ENCODE peak calls at places on chromosomes 7 and 10, in five cellular contexts. O is suprapubic skin, T is GM23248, D is A673, J is thoracic aorta. M is an unnamed sample. For H3K9me3, the result is how much of the 10 kb centered on the place peaks cover.

GRCh38 chr10:71390435-71390820 is 6.3 kb upstream of the CDH23 start:
- DNase-seq in O (no peak), T (no peak), D (no peak), J (no peak), M (no peak)

GRCh38 chr7:139635521-139636240 is 112.2 kb downstream of the CLEC2L start:
- DNase-seq in D (no peak), T (no peak), O (no peak), J (no peak), M (no peak)

GRCh38 chr10:133260895-133261725 is 15.6 kb downstream of the ADAM8 start:
- DNase-seq in D (peak), J (no peak), T (peak), O (peak), M (peak)

GRCh38 chr7:105473163-105473562 is 48.9 kb downstream of the PUS7 start:
- DNase-seq in D (peak), T (peak), J (no peak), O (no peak), M (no peak)

GRCh38 chr7:135620980-135621850 is 41.1 kb upstream of the STMP1 start:
- DNase-seq in O (no peak), T (peak), D (peak), J (peak), M (peak)

GRCh38 chr10:118753331-118753730 is 1.4 kb downstream of the CACUL1 start:
- DNase-seq in J (no peak), O (no peak), T (peak), D (no peak), M (no peak)

GRCh38 chr7:140610204-140611165 is 30.1 kb downstream of the DENND2A start:
- DNase-seq in D (no peak), T (peak), O (no peak), J (no peak), M (no peak)

GRCh38 chr10:118698421-118698820 is 56.3 kb downstream of the CACUL1 start:
- DNase-seq in O (no peak), D (peak), J (no peak), T (peak), M (no peak)

GRCh38 chr7:6107924-6108323 is 76.7 kb downstream of the ANKRD61 start:
- DNase-seq in D (no peak), J (no peak), O (peak), T (no peak), M (no peak)

GRCh38 chr7:26624431-26624830 is 240.0 kb downstream of the SKAP2 start:
- DNase-seq in O (no peak), J (no peak), D (no peak), T (no peak), M (no peak)

GRCh38 chr7:50292165-50292757 is 12.3 kb upstream of the IKZF1 start:
- DNase-seq in T (no peak), O (no peak), J (no peak), D (no peak), M (no peak)

GRCh38 chr10:59745163-59745650 is 8.0 kb downstream of the MRLN start:
- DNase-seq in O (no peak), J (no peak), D (no peak), T (no peak), M (no peak)

GRCh38 chr10:132942740-132943554 is 577 bp upstream of the CFAP46 start:
- DNase-seq in J (no peak), O (no peak), D (no peak), T (peak), M (no peak)

GRCh38 chr10:108545921-108546320 is 1377.4 kb downstream of the XPNPEP1 start:
- DNase-seq in J (no peak), T (no peak), O (no peak), D (no peak), M (no peak)

GRCh38 chr10:125707852-125708468 is 11.5 kb upstream of the EDRF1 start:
- DNase-seq in T (peak), D (no peak), O (no peak), J (no peak), M (no peak)

GRCh38 chr7:102064361-102065025 is 222.2 kb upstream of the SH2B2 start:
- DNase-seq in D (no peak), O (no peak), T (peak), J (no peak), M (peak)

GRCh38 chr10:126407831-126408230 is 19.6 kb upstream of the ADAM12 start:
- DNase-seq in D (no peak), T (peak), O (no peak), J (no peak), M (no peak)

GRCh38 chr7:132328760-132329159 is 247.5 kb downstream of the PLXNA4 start:
- DNase-seq in O (no peak), T (no peak), D (no peak), J (no peak), M (no peak)

GRCh38 chr10:131961047-131961776 is 20.5 kb downstream of the BNIP3 start:
- DNase-seq in O (no peak), D (no peak), T (no peak), J (no peak), M (no peak)

GRCh38 chr10:68572151-68572550 is 12.0 kb downstream of the TET1 start:
- DNase-seq in J (no peak), O (no peak), D (no peak), T (no peak), M (no peak)

GRCh38 chr10:18097524-18097923 is 42.7 kb upstream of the CACNB2 start:
- DNase-seq in T (peak), D (no peak), O (no peak), J (no peak), M (no peak)

GRCh38 chr7:142482899-142483658 is 225.2 kb upstream of the PRSS58 start:
- DNase-seq in D (peak), T (peak), J (no peak), O (no peak), M (no peak)

GRCh38 chr7:154484406-154484805 is 432.2 kb downstream of the DPP6 start:
- DNase-seq in T (no peak), J (no peak), O (no peak), D (no peak), M (no peak)

GRCh38 chr7:44729949-44730590 is 18.6 kb upstream of the ZMIZ2 start:
- DNase-seq in J (no peak), D (no peak), O (no peak), T (no peak), M (no peak)

GRCh38 chr10:5073659-5074058 is 20.6 kb upstream of the AKR1C3 start:
- DNase-seq in J (no peak), T (no peak), D (no peak), O (no peak), M (no peak)

GRCh38 chr10:101611506-101611905 is 23.4 kb downstream of the DPCD start:
- DNase-seq in T (peak), J (no peak), D (peak), O (no peak), M (no peak)

GRCh38 chr10:92880233-92880861 is 32.0 kb downstream of the EXOC6 start:
- DNase-seq in T (peak), D (peak), J (no peak), O (no peak), M (no peak)

GRCh38 chr7:158560386-158560785 is 27.2 kb downstream of the PTPRN2 start:
- DNase-seq in O (no peak), T (no peak), D (no peak), J (no peak), M (no peak)
- H3K9me3 ChIP-seq in O (under half), T (under half), D (under half), J (under half), M (under half)

DNA sequence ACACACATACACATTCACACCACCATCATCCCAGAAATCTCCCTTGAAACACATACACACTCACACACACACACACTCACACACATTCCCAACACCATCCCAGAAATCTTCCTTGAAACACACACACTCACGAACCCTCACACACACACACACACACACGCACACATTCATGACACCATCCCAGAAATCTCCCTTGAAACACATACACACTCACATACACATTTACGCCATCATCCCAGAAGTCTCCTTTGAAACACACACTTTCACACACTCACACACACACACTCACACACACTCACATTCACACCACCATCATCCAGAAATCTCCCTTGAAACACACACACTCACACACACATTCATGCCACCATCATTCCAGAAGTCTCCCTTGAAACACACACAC is 360 bp upstream of the OPN4 start:
- DNase-seq in O (no peak), D (no peak), T (no peak), J (no peak), M (no peak)
- H3K9me3 ChIP-seq in O (under half), D (under half), T (under half), J (under half), M (under half)

DNA sequence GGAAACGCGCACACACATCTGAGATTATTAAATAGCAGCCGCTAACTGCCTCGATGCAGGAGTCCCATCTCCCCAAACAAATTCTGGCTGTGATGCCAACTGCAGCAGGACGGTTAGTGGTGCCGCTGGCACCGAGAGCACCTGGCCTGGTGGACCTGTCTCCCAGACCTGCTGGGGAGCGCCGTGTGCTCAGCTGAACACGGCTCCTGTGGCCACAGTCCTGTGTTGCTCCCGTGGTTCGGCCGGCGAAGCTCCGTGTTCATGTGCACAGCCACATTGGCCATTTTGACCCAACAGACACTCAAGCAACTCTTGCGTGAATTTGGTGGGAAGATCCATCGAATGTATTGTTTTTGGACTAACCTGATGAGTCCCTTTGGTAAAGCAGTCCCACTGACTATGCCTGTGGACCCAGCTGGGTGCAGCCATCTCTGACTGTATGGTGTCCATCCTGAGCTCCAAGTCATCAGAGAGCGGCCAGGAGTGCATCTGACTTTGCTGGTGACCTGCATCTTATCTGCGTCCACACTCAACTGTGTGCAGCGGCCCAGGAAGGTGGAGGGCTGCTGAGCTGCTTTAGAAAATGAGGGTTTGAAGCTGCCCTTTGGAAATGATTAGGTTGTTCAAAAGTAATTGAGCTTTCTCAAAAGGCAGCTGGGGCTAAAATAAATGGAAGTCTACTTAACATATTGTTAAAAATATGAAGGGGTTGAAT is 398.3 kb downstream of the DNAJB6 start:
- DNase-seq in D (no peak), J (no peak), O (no peak), T (no peak), M (no peak)
- H3K9me3 ChIP-seq in D (under half), J (under half), O (under half), T (under half), M (under half)

DNA sequence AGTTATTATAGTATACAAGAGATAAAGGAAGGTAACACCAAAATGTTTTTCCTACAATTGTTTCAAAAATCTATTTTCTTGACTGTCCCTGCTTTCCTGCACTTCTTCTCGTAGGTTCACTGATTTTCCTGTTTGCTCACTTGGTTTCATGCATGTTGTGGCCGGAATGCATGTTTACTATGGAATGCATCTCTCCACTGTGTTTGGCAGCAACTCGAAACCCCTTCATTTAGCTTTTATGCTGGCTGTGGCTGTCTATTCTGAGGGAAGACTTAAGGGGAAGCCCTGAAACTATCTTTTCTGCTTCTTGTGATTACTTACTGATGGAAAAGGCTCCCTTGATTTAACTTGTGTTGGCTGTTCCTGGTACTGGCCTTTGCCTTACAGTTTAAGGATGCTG is 120.3 kb downstream of the NRG3 start:
- DNase-seq in O (no peak), T (no peak), D (no peak), J (no peak), M (no peak)
- H3K9me3 ChIP-seq in O (under half), T (under half), D (under half), J (under half), M (under half)

GRCh38 chr7:64632029-64632428 is 33.9 kb upstream of the ZNF107 start:
- DNase-seq in O (no peak), J (no peak), D (no peak), T (no peak), M (no peak)

GRCh38 chr7:64633401-64633800 is 32.5 kb upstream of the ZNF107 start:
- DNase-seq in O (no peak), J (no peak), D (no peak), T (no peak), M (no peak)

GRCh38 chr7:64628192-64628591 is 37.7 kb upstream of the ZNF107 start:
- DNase-seq in J (no peak), T (peak), O (no peak), D (no peak), M (no peak)

GRCh38 chr7:64628721-64629120 is 37.2 kb upstream of the ZNF107 start:
- DNase-seq in O (no peak), T (no peak), J (no peak), D (no peak), M (no peak)

DNA sequence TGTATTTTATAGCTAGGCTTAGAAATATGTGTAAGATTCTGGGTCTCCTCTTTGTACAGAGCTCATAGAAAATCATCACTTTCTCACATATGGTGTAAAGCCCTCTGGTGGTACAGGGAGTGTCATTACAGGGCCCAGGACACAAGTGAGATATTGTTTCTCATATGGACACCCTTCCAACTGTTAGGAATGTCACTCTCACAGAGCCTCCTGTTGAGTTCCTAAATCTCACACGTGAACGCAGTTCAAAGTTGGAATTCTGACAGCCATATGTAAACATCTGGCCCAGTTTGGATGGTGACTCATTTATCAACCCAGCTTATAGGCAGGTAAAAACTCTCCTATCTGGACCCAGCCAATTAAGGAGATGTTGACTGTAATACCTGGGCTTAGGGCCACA is 35.4 kb upstream of the ZNF107 start:
- DNase-seq in D (peak), J (no peak), O (no peak), T (peak), M (no peak)
- H3K9me3 ChIP-seq in D (under half), J (under half), O (under half), T (under half), M (under half)

GRCh38 chr7:151511270-151511669 is 8.4 kb downstream of the RHEB start:
- DNase-seq in J (no peak), O (no peak), T (no peak), D (no peak), M (no peak)
- H3K9me3 ChIP-seq in J (under half), O (under half), T (under half), D (under half), M (under half)

GRCh38 chr7:122864016-122864415 is 22.2 kb downstream of the CADPS2 start:
- DNase-seq in J (no peak), O (no peak), D (no peak), T (no peak), M (no peak)
- H3K9me3 ChIP-seq in J (under half), O (under half), D (under half), T (under half), M (under half)